ENCODE peak calls at places on chromosomes 6 and 20, in seven cellular contexts. F, V, A, O, K, P and Z are unnamed samples. For H3K27me3, the result is how much of the 10 kb centered on the place peaks cover.

GRCh38 chr6:16163535-16164300 is 34.8 kb downstream of the MYLIP start:
- DNase-seq in F (no peak), V (no peak), A (no peak), O (no peak), K (no peak), P (no peak), Z (no peak)

GRCh38 chr6:158646023-158646888 is 1.7 kb upstream of the DYNLT1 start:
- DNase-seq in F (no peak), V (peak), A (no peak), O (no peak), K (peak), P (no peak), Z (peak)

GRCh38 chr6:33696538-33697518 is 14.7 kb downstream of the UQCC2 start:
- DNase-seq in F (no peak), V (peak), A (peak), O (peak), K (no peak), P (no peak), Z (peak)

GRCh38 chr6:108209738-108210137 is 43.9 kb downstream of the NR2E1 start:
- DNase-seq in F (no peak), V (no peak), A (no peak), O (no peak), K (no peak), P (no peak), Z (no peak)

GRCh38 chr20:5657190-5657872 is 92.9 kb upstream of the SHLD1 start:
- DNase-seq in F (no peak), V (no peak), A (no peak), O (peak), K (no peak), P (no peak), Z (peak)

GRCh38 chr6:125301435-125302391 is at the start of gene HDDC2:
- DNase-seq in F (peak), V (peak), A (peak), O (peak), K (peak), P (peak), Z (peak)

GRCh38 chr6:100446115-100446921 is 18.4 kb downstream of the SIM1 start:
- DNase-seq in F (no peak), V (no peak), A (no peak), O (no peak), K (peak), P (no peak), Z (no peak)

GRCh38 chr6:79796197-79796596 is 151.2 kb downstream of the ELOVL4 start:
- DNase-seq in F (no peak), V (no peak), A (no peak), O (no peak), K (no peak), P (no peak), Z (no peak)

GRCh38 chr6:28587746-28588075 is 62.0 kb downstream of the GPX5 start:
- DNase-seq in F (no peak), V (no peak), A (no peak), O (peak), K (no peak), P (no peak), Z (no peak)

GRCh38 chr6:158032354-158032733 is 50.7 kb downstream of the SYNJ2 start:
- DNase-seq in F (no peak), V (no peak), A (no peak), O (no peak), K (no peak), P (no peak), Z (no peak)

GRCh38 chr6:6386010-6386409 is 65.5 kb upstream of the F13A1 start:
- DNase-seq in F (no peak), V (no peak), A (no peak), O (no peak), K (no peak), P (no peak), Z (no peak)

GRCh38 chr20:63698739-63699465 is 2.5 kb downstream of the TNFRSF6B start:
- DNase-seq in F (no peak), V (no peak), A (no peak), O (peak), K (no peak), P (peak), Z (peak)

GRCh38 chr20:13220857-13221297 is at the start of gene ISM1:
- DNase-seq in F (no peak), V (no peak), A (peak), O (peak), K (no peak), P (peak), Z (no peak)

GRCh38 chr6:17457956-17458355 is 64.6 kb downstream of the CAP2 start:
- DNase-seq in F (no peak), V (no peak), A (no peak), O (no peak), K (no peak), P (no peak), Z (no peak)

GRCh38 chr20:42173440-42173839 is 555.3 kb upstream of the CHD6 start:
- DNase-seq in F (no peak), V (no peak), A (no peak), O (no peak), K (no peak), P (no peak), Z (no peak)

GRCh38 chr6:72622094-72622540 is 253 bp downstream of the KCNQ5 start:
- DNase-seq in F (no peak), V (peak), A (peak), O (peak), K (no peak), P (no peak), Z (no peak)

GRCh38 chr6:42104807-42105713 is 37.4 kb downstream of the C6orf132 start:
- DNase-seq in F (no peak), V (no peak), A (no peak), O (no peak), K (no peak), P (no peak), Z (no peak)

GRCh38 chr20:50872562-50873288 is 58.5 kb downstream of the ADNP start:
- DNase-seq in F (no peak), V (no peak), A (no peak), O (no peak), K (no peak), P (no peak), Z (no peak)

GRCh38 chr6:24126586-24127192 is 674 bp downstream of the NRSN1 start:
- DNase-seq in F (peak), V (no peak), A (peak), O (peak), K (peak), P (peak), Z (no peak)

GRCh38 chr20:45946149-45946970 is 11.9 kb downstream of the PCIF1 start:
- DNase-seq in F (no peak), V (peak), A (peak), O (no peak), K (peak), P (no peak), Z (peak)

GRCh38 chr6:24356310-24357035 is 1.4 kb downstream of the DCDC2 start:
- DNase-seq in F (no peak), V (no peak), A (no peak), O (no peak), K (no peak), P (peak), Z (no peak)

GRCh38 chr6:164087870-164088269 is 673.4 kb downstream of the QKI start:
- DNase-seq in F (no peak), V (no peak), A (no peak), O (no peak), K (no peak), P (no peak), Z (no peak)

GRCh38 chr6:142374965-142375733 is 73.3 kb downstream of the ADGRG6 start:
- DNase-seq in F (no peak), V (no peak), A (no peak), O (peak), K (no peak), P (peak), Z (no peak)

GRCh38 chr6:161067749-161068148 is 76.2 kb downstream of the MAP3K4 start:
- DNase-seq in F (no peak), V (no peak), A (no peak), O (no peak), K (no peak), P (no peak), Z (no peak)

GRCh38 chr6:166466178-166467122 is 83.7 kb upstream of the MPC1 start:
- DNase-seq in F (no peak), V (no peak), A (no peak), O (peak), K (no peak), P (peak), Z (no peak)

GRCh38 chr20:8855315-8855714 is 213.6 kb upstream of the PLCB4 start:
- DNase-seq in F (no peak), V (no peak), A (no peak), O (peak), K (no peak), P (no peak), Z (no peak)

GRCh38 chr6:84253380-84253779 is 25.9 kb upstream of the CEP162 start:
- DNase-seq in F (no peak), V (no peak), A (no peak), O (no peak), K (no peak), P (no peak), Z (no peak)

GRCh38 chr6:42781811-42782688 is at the start of gene BICRAL:
- DNase-seq in F (no peak), V (peak), A (peak), O (peak), K (no peak), P (peak), Z (peak)

GRCh38 chr6:27593200-27593818 is 120.4 kb upstream of the ZNF184 start:
- DNase-seq in F (no peak), V (no peak), A (no peak), O (no peak), K (no peak), P (no peak), Z (no peak)

GRCh38 chr6:113632220-113632864 is 224.8 kb upstream of the MARCKS start:
- DNase-seq in F (no peak), V (peak), A (no peak), O (peak), K (no peak), P (peak), Z (no peak)

GRCh38 chr20:54267510-54268003 is 59.7 kb downstream of the PFDN4 start:
- DNase-seq in F (peak), V (peak), A (no peak), O (peak), K (no peak), P (peak), Z (no peak)

GRCh38 chr6:163765326-163765725 is 350.8 kb downstream of the QKI start:
- DNase-seq in F (no peak), V (no peak), A (no peak), O (peak), K (no peak), P (no peak), Z (no peak)

GRCh38 chr6:82979657-82980056 is 86.0 kb downstream of the UBE3D start:
- DNase-seq in F (no peak), V (no peak), A (no peak), O (no peak), K (no peak), P (no peak), Z (no peak)

GRCh38 chr20:21613512-21613911 is 92.0 kb upstream of the PAX1 start:
- DNase-seq in F (no peak), V (peak), A (no peak), O (no peak), K (peak), P (no peak), Z (no peak)

GRCh38 chr6:155273438-155273837 is 9.6 kb downstream of the CLDN20 start:
- DNase-seq in F (peak), V (no peak), A (no peak), O (peak), K (no peak), P (no peak), Z (no peak)

GRCh38 chr6:154962751-154963150 is 32.4 kb upstream of the TIAM2 start:
- DNase-seq in F (no peak), V (no peak), A (no peak), O (peak), K (no peak), P (no peak), Z (no peak)

GRCh38 chr6:11229267-11230043 is 3.0 kb downstream of the NEDD9 start:
- DNase-seq in F (no peak), V (no peak), A (no peak), O (no peak), K (no peak), P (peak), Z (no peak)

GRCh38 chr20:24475356-24475755 is 5.9 kb downstream of the SYNDIG1 start:
- DNase-seq in F (no peak), V (no peak), A (no peak), O (no peak), K (no peak), P (no peak), Z (no peak)

GRCh38 chr6:47009583-47009982 is 32.5 kb downstream of the ADGRF1 start:
- DNase-seq in F (no peak), V (no peak), A (no peak), O (peak), K (peak), P (no peak), Z (no peak)

GRCh38 chr20:57835462-57836455 is 125.9 kb upstream of the PMEPA1 start:
- DNase-seq in F (peak), V (no peak), A (no peak), O (no peak), K (no peak), P (no peak), Z (no peak)
- H3K27me3 ChIP-seq in F (under half), V (under half), A (under half), O (under half), K (under half), P (under half), Z (under half)

GRCh38 chr6:514396-514973 is 122.9 kb downstream of the IRF4 start:
- DNase-seq in F (no peak), V (no peak), A (no peak), O (no peak), K (no peak), P (peak), Z (no peak)

GRCh38 chr6:513058-513457 is 121.5 kb downstream of the IRF4 start:
- DNase-seq in F (no peak), V (no peak), A (no peak), O (no peak), K (no peak), P (no peak), Z (no peak)

GRCh38 chr6:511488-512137 is 120.1 kb downstream of the IRF4 start:
- DNase-seq in F (no peak), V (no peak), A (no peak), O (no peak), K (no peak), P (no peak), Z (no peak)

GRCh38 chr6:515267-515666 is 123.7 kb downstream of the IRF4 start:
- DNase-seq in F (no peak), V (no peak), A (no peak), O (no peak), K (no peak), P (no peak), Z (no peak)

DNA sequence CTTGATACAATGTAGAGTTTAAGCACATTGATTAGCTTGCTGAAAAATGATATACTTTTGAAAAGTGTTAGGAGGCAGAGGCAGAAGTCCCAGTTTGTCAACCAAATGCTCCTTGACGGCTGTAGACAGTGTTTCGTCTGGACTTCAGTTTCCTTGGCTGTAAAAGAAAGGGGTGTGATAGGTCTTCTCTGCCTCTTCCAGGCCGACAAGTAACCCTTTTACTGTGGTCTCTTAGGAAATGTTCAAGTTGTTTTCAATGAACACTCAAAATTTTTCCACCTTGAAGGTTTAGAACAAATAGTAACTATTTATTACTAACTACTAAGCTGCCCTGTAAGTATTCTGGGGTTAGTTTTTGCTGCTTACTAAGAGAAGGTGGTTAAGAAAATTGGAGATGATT is 122.4 kb downstream of the IRF4 start:
- DNase-seq in F (no peak), V (no peak), A (no peak), O (no peak), K (no peak), P (no peak), Z (no peak)
- H3K27me3 ChIP-seq in F (under half), V (under half), A (under half), O (under half), K (under half), P (under half), Z (under half)

GRCh38 chr20:59395729-59396128 is 95.3 kb downstream of the EDN3 start:
- DNase-seq in F (no peak), V (no peak), A (no peak), O (no peak), K (no peak), P (no peak), Z (no peak)
- H3K27me3 ChIP-seq in F (under half), V (half or more), A (under half), O (half or more), K (under half), P (under half), Z (under half)

DNA sequence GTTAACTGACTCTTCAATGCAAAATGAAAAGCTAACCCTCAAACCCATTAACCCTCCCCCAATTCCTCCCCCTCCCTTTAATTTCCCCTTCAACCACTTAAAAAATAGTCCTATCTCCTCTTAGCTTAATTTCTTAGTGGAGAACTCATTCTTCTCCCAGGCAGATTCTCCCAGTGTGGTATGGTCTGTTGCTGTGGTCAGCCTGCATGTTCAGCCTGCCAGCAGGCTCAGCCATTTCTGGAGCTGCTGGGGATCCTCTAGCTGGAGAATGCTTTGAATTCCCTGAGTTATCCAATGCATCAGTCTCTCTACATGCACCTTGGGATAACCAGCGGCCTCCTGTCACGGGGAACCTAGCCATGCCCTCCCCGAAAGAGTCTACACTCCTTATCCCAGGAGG is 375.4 kb upstream of the RSPO3 start:
- DNase-seq in F (no peak), V (no peak), A (no peak), O (no peak), K (no peak), P (no peak), Z (no peak)
- H3K27me3 ChIP-seq in F (under half), V (under half), A (under half), O (under half), K (under half), P (under half), Z (under half)